ENCODE peak calls at places on chromosome 9, in four cellular contexts. One of them, this sample, is unnamed.

GRCh38 chr9:127455299-127455992 is 4.1 kb downstream of the LRSAM1 start:
- DNase-seq in activated T-helper 9 cell treated with anti-CD3 and anti-CD28 coated beads, Interleukin-2, amount 50 U/mL, for 16 hours: no peak
- DNase-seq in CD8-positive, alpha-beta memory T cell: no peak
- DNase-seq in fibroblast of lung: no peak
- DNase-seq in this sample: no peak

GRCh38 chr9:129313331-129313955 is 135.4 kb upstream of the IER5L start:
- DNase-seq in CD8-positive, alpha-beta memory T cell: no peak
- DNase-seq in activated T-helper 9 cell treated with anti-CD3 and anti-CD28 coated beads, Interleukin-2, amount 50 U/mL, for 16 hours: no peak
- DNase-seq in fibroblast of lung: no peak
- DNase-seq in this sample: no peak

GRCh38 chr9:113622600-113623400 is 159.3 kb downstream of the RGS3 start:
- DNase-seq in CD8-positive, alpha-beta memory T cell: no peak
- DNase-seq in activated T-helper 9 cell treated with anti-CD3 and anti-CD28 coated beads, Interleukin-2, amount 50 U/mL, for 16 hours: peak; percentile 3
- DNase-seq in fibroblast of lung: peak; percentile 96
- DNase-seq in this sample: no peak

GRCh38 chr9:109479822-109480221 is 18.3 kb downstream of the PTPN3 start:
- DNase-seq in fibroblast of lung: no peak
- DNase-seq in CD8-positive, alpha-beta memory T cell: no peak
- DNase-seq in activated T-helper 9 cell treated with anti-CD3 and anti-CD28 coated beads, Interleukin-2, amount 50 U/mL, for 16 hours: no peak
- DNase-seq in this sample: no peak

GRCh38 chr9:134712922-134713321 is 71.3 kb downstream of the COL5A1 start:
- DNase-seq in activated T-helper 9 cell treated with anti-CD3 and anti-CD28 coated beads, Interleukin-2, amount 50 U/mL, for 16 hours: no peak
- DNase-seq in fibroblast of lung: no peak
- DNase-seq in CD8-positive, alpha-beta memory T cell: no peak
- DNase-seq in this sample: no peak

GRCh38 chr9:27467486-27467885 is 56.6 kb upstream of the IFNK start:
- DNase-seq in CD8-positive, alpha-beta memory T cell: no peak
- DNase-seq in fibroblast of lung: no peak
- DNase-seq in activated T-helper 9 cell treated with anti-CD3 and anti-CD28 coated beads, Interleukin-2, amount 50 U/mL, for 16 hours: no peak
- DNase-seq in this sample: no peak

GRCh38 chr9:93143830-93144530 is 9.9 kb upstream of the NINJ1 start:
- DNase-seq in CD8-positive, alpha-beta memory T cell: peak; percentile 73
- DNase-seq in activated T-helper 9 cell treated with anti-CD3 and anti-CD28 coated beads, Interleukin-2, amount 50 U/mL, for 16 hours: peak; percentile 24
- DNase-seq in fibroblast of lung: no peak
- DNase-seq in this sample: peak; percentile 45

GRCh38 chr9:16585571-16585970 is 284.9 kb downstream of the BNC2 start:
- DNase-seq in CD8-positive, alpha-beta memory T cell: no peak
- DNase-seq in activated T-helper 9 cell treated with anti-CD3 and anti-CD28 coated beads, Interleukin-2, amount 50 U/mL, for 16 hours: no peak
- DNase-seq in fibroblast of lung: no peak
- DNase-seq in this sample: no peak

GRCh38 chr9:134325096-134325812 is 1.0 kb upstream of the RXRA start:
- DNase-seq in fibroblast of lung: peak; percentile 55
- DNase-seq in CD8-positive, alpha-beta memory T cell: peak; percentile 24
- DNase-seq in activated T-helper 9 cell treated with anti-CD3 and anti-CD28 coated beads, Interleukin-2, amount 50 U/mL, for 16 hours: no peak
- DNase-seq in this sample: peak; percentile 31

GRCh38 chr9:94016744-94017143 is 61.6 kb upstream of the BARX1 start:
- DNase-seq in CD8-positive, alpha-beta memory T cell: no peak
- DNase-seq in fibroblast of lung: no peak
- DNase-seq in activated T-helper 9 cell treated with anti-CD3 and anti-CD28 coated beads, Interleukin-2, amount 50 U/mL, for 16 hours: no peak
- DNase-seq in this sample: no peak

GRCh38 chr9:87878930-87879603 is 3.6 kb upstream of the SPATA31E1 start:
- DNase-seq in fibroblast of lung: peak; percentile 91
- DNase-seq in CD8-positive, alpha-beta memory T cell: no peak
- DNase-seq in activated T-helper 9 cell treated with anti-CD3 and anti-CD28 coated beads, Interleukin-2, amount 50 U/mL, for 16 hours: no peak
- DNase-seq in this sample: no peak

This sample was measured in immature natural killer cell.